ENCODE peak calls at places on chromosomes 11 and 22, in six cellular contexts. N, I, U, H, R and B are unnamed samples.

GRCh38 chr11:10444725-10445286 is 10.3 kb upstream of the AMPD3 start:
- DNase-seq in R (no peak), H (no peak), U (no peak), N (no peak), I (no peak), B (no peak)

GRCh38 chr22:37303821-37304274 is 21.5 kb downstream of the CYTH4 start:
- DNase-seq in I (no peak), U (no peak), N (peak), R (peak), H (no peak), B (peak)

GRCh38 chr11:79007811-79008294 is 433.0 kb downstream of the TENM4 start:
- DNase-seq in R (no peak), H (no peak), N (no peak), U (no peak), I (no peak), B (no peak)

GRCh38 chr11:125322317-125322716 is 157.8 kb downstream of the PKNOX2 start:
- DNase-seq in I (no peak), R (no peak), U (no peak), N (no peak), H (no peak), B (no peak)

GRCh38 chr22:25365491-25366261 is 146.2 kb downstream of the CRYBB2 start:
- DNase-seq in N (no peak), H (peak), U (no peak), I (no peak), R (no peak), B (no peak)

GRCh38 chr11:63939351-63939920 is 634 bp downstream of the NAA40 start:
- DNase-seq in N (no peak), H (no peak), I (peak), R (no peak), U (no peak), B (no peak)

GRCh38 chr11:57491371-57492061 is 24.0 kb downstream of the SLC43A1 start:
- DNase-seq in R (no peak), I (peak), N (no peak), U (peak), H (no peak), B (no peak)

GRCh38 chr11:76798656-76799055 is 15.5 kb downstream of the TSKU start:
- DNase-seq in I (no peak), N (no peak), H (no peak), R (no peak), U (no peak), B (no peak)

GRCh38 chr11:94800394-94800793 is 32.2 kb downstream of the AMOTL1 start:
- DNase-seq in R (no peak), H (no peak), I (no peak), U (no peak), N (no peak), B (no peak)

GRCh38 chr11:75445315-75445953 is 12.4 kb upstream of the KLHL35 start:
- DNase-seq in R (no peak), H (no peak), U (peak), N (no peak), I (peak), B (no peak)

GRCh38 chr22:45430871-45431270 is 17.4 kb downstream of the RIBC2 start:
- DNase-seq in U (no peak), I (no peak), R (no peak), N (no peak), H (peak), B (no peak)
- H3K4me3 ChIP-seq in U (no peak), I (no peak), R (no peak), N (no peak), H (no peak), B (no peak)

GRCh38 chr11:69985331-69985653 is 92.8 kb upstream of the ANO1 start:
- DNase-seq in H (no peak), U (no peak), R (no peak), N (no peak), I (no peak), B (no peak)
- H3K4me3 ChIP-seq in H (no peak), U (no peak), R (no peak), N (no peak), I (no peak), B (no peak)

GRCh38 chr11:12764187-12764914 is 90.1 kb downstream of the TEAD1 start:
- DNase-seq in N (no peak), R (no peak), H (no peak), U (no peak), I (no peak), B (no peak)
- H3K4me3 ChIP-seq in N (no peak), R (no peak), H (no peak), U (no peak), I (no peak), B (no peak)

GRCh38 chr22:28419916-28420315 is 259.7 kb downstream of the TTC28 start:
- DNase-seq in U (no peak), R (no peak), H (no peak), I (no peak), N (no peak), B (no peak)

GRCh38 chr22:28418063-28418462 is 261.6 kb downstream of the TTC28 start:
- DNase-seq in R (no peak), H (no peak), I (no peak), N (no peak), U (no peak), B (no peak)

GRCh38 chr22:28413612-28414011 is 266.0 kb downstream of the TTC28 start:
- DNase-seq in H (no peak), R (no peak), U (no peak), N (no peak), I (no peak), B (no peak)

GRCh38 chr22:28414017-28414416 is 265.6 kb downstream of the TTC28 start:
- DNase-seq in H (no peak), I (no peak), R (no peak), U (no peak), N (no peak), B (no peak)

GRCh38 chr22:28417426-28417825 is 262.2 kb downstream of the TTC28 start:
- DNase-seq in U (no peak), N (no peak), I (no peak), R (no peak), H (no peak), B (no peak)
- H3K4me3 ChIP-seq in U (no peak), N (no peak), I (no peak), R (no peak), H (no peak), B (no peak)

GRCh38 chr11:2299773-2300172 is 1.9 kb downstream of the C11orf21 start:
- DNase-seq in I (no peak), R (no peak), N (no peak), U (no peak), H (peak), B (no peak)

GRCh38 chr11:2302280-2302843 is 549 bp downstream of the TSPAN32 start:
- DNase-seq in R (no peak), I (no peak), N (no peak), U (no peak), H (peak), B (no peak)

GRCh38 chr11:2301631-2302272 is at the start of the genes C11orf21 and TSPAN32:
- DNase-seq in H (peak), I (peak), N (no peak), R (no peak), U (peak), B (no peak)

GRCh38 chr11:2300290-2300935 is 1.3 kb downstream of the C11orf21 start:
- DNase-seq in H (peak), R (no peak), U (no peak), I (no peak), N (no peak), B (no peak)

DNA sequence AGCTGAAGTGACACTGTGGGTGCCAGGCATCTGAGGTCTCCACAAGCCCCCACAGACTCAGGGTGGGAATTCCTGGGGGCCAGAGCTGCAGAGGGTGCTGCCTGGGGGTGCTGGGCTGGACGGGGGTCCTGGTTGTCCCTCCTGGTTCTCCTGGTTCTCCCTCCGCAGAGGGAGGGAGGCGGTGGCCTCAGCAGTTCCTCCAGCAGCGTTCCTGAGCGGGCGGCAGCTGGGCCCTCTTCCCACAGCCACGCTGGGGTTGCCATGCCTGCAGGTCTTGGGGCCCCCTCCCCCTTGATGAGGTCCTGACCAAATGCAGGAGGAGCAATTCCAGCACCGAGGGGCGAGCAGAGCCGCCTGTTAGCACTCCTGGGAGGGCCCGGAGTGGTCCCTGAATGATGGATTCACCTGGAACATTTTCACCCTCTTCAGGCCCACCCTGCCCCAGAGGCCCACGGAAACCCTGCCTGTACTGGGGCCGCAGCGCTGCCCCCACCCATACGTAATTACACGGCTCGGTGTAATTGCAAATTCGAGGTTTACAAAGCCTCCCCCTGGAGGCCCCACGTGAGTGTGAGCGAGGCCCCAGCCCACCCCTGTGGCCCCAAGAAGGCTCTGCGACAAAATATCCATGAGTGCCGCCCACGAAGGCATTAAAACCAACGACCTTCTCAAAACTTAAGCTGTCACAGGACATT is 635 bp downstream of the C11orf21 start:
- DNase-seq in N (no peak), U (no peak), H (peak), R (no peak), I (no peak), B (no peak)
- H3K4me3 ChIP-seq in N (no peak), U (no peak), H (no peak), R (no peak), I (no peak), B (no peak)

DNA sequence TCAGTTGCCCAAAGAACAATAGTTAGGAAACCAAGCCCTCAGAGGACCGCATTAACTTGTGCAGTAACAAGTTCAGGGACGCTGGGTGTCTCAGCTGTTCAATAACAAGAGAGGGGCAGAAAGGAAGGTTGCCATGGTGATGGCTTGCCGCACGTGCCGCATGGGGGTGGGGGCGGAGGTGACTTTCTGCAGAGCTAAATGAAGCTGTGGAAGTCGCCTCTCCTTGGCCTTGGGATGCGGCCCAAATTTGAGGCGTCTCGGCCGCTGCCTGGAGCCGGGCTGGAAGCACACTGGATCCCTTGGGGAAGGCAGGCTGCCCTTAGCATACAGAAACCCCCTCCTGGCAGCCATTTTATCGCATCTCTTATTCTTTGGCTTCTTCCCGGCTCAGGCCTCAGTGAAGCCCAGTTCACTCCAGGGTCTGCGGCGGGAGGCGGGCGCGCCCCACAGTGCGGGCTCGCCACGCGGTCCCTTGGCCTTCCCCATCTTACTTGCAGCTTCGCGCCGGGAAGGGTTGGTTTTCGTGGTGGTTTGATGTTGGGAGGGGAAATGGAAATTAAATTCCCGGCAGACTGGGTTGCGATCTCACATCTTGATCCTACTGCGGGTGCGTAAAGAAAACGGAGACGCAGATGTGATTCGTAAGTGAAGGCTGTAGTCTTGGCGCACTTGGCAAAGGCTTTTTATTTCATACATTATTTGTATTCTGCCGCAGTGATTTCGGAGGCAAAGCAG is 94.3 kb downstream of the SLC17A6 start:
- DNase-seq in N (no peak), H (peak), I (no peak), R (no peak), U (no peak), B (no peak)
- H3K4me3 ChIP-seq in N (peak), H (peak), I (no peak), R (peak), U (no peak), B (peak)

GRCh38 chr11:27398413-27398780 is 35.4 kb upstream of the CCDC34 start:
- DNase-seq in H (no peak), R (no peak), I (no peak), U (no peak), N (no peak), B (peak)

GRCh38 chr11:27403195-27403594 is 40.2 kb upstream of the CCDC34 start:
- DNase-seq in U (no peak), N (no peak), R (no peak), I (no peak), H (no peak), B (no peak)

GRCh38 chr11:27401760-27402316 is 38.8 kb upstream of the CCDC34 start:
- DNase-seq in N (no peak), I (no peak), H (no peak), R (peak), U (no peak), B (no peak)

GRCh38 chr11:27402450-27402849 is 39.4 kb upstream of the CCDC34 start:
- DNase-seq in H (no peak), I (no peak), N (no peak), R (no peak), U (no peak), B (no peak)

DNA sequence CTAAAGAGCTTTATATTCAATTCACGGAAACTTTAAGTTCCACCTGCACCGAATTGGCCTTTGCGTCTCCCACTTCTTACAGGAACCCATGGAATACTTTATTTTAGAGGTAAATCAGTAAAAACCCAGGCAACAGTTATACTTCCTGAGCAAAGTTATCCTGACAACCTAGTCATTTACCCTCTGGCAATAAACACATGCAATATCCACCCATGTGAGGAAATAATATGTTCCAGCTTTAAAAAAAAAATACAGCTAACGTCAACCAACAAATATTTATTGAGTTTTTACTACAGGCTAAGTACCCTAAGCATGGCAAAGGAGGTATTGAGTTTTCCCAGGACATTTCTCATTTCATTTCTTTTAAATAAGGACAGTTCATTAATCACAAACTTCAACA is 38.3 kb upstream of the CCDC34 start:
- DNase-seq in N (no peak), R (peak), I (no peak), U (no peak), H (no peak), B (no peak)
- H3K4me3 ChIP-seq in N (no peak), R (no peak), I (no peak), U (no peak), H (no peak), B (no peak)

DNA sequence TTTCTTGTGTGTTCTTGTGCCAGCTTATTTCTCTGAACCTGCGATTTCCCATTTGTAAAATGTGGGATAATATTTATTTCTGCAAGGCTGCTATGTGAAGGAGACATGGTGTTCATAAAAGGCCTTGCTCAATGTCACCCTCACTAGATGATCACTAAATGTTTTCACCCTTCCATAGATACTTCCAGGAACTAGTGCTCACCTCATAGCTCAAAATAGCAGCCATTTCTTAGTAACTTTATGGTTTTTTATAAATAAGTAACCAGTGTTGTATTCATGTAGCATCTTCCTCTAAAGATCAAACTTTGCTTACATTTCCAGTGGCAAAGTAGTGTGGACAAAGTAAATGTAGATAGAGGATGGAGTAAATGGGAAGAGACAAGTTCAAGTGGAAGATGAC is 23.8 kb downstream of the SYTL2 start:
- DNase-seq in I (no peak), H (no peak), U (no peak), N (no peak), R (no peak), B (no peak)
- H3K4me3 ChIP-seq in I (no peak), H (no peak), U (no peak), N (no peak), R (no peak), B (no peak)

DNA sequence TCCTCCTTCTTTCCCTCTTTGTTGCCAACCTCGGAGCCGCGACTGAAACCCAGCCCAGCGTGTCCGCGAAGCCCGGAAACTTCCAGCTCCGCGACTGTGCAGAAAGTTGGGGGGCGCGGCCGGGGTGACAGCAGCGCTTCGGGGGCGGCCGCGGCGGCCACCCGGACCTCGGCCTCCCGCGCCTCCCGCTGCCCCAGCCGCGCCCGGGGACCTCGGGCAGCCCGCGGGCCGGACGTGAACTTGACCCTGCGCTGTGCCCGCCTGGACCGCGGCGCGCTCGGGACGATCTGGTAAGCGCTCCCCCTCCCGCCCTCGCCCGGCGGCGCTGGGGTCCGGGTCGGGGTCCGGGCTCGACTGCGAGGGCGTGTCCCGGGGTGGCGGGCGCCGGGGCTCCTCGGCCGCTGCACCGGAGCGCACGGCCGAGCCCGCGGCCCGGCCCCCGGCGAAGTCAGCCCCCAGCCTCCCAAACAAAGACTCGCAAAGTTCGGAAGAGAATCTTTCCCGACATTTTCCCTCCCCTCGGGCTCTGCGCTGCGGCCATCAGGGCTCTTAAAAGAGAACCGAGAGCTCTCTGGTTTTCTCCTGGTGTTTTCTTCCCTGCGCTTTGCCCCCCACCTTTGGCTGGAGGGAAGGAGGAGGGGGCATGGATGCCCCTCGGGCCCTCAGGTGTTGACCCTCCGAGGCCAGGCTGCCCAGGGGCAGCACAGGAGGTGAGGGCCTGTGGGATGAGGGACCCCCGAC is 67.9 kb upstream of the WNT7B start:
- DNase-seq in I (peak), H (peak), N (no peak), R (no peak), U (no peak), B (no peak)
- H3K4me3 ChIP-seq in I (peak), H (peak), N (peak), R (peak), U (peak), B (peak)